ENCODE peak calls at places on chromosome 13, in six cellular contexts. N is lung; T is CD4-positive, alpha-beta T cell; J is body of pancreas; D is nephron progenitor cell; Q is AG04450. B is an unnamed sample.

GRCh38 chr13:73879346-73880020 is 254.7 kb downstream of the KLF12 start:
- DNase-seq in J (no peak), D (no peak), T (no peak), N (no peak), Q (no peak), B (no peak)

GRCh38 chr13:50580684-50581305 is 262.7 kb downstream of the DLEU7 start:
- DNase-seq in J (no peak), Q (peak; percentile 51), N (no peak), D (no peak), T (no peak), B (no peak)

GRCh38 chr13:96533408-96533807 is 443.5 kb downstream of the HS6ST3 start:
- DNase-seq in D (no peak), N (no peak), Q (no peak), T (no peak), J (no peak), B (no peak)

GRCh38 chr13:91922969-91923592 is 524.7 kb downstream of the GPC5 start:
- DNase-seq in T (no peak), N (no peak), Q (no peak), D (no peak), J (no peak), B (no peak)

GRCh38 chr13:89568276-89568675 is 1779.2 kb upstream of the MIR17HG start:
- DNase-seq in J (no peak), Q (no peak), N (no peak), D (no peak), T (no peak), B (no peak)

GRCh38 chr13:101649490-101650126 is 197.1 kb downstream of the ITGBL1 start:
- DNase-seq in Q (peak; percentile 3), N (no peak), D (no peak), J (no peak), T (no peak), B (no peak)

GRCh38 chr13:33744589-33745369 is 73.2 kb upstream of the RFC3 start:
- DNase-seq in N (peak; percentile 65), D (no peak), J (peak; percentile 72), Q (no peak), T (no peak), B (no peak)

GRCh38 chr13:48580185-48580803 is 47.4 kb upstream of the RCBTB2 start:
- DNase-seq in T (peak; percentile 70), D (peak; percentile 78), N (peak; percentile 66), Q (peak; percentile 11), J (peak; percentile 77), B (peak; percentile 26)

DNA sequence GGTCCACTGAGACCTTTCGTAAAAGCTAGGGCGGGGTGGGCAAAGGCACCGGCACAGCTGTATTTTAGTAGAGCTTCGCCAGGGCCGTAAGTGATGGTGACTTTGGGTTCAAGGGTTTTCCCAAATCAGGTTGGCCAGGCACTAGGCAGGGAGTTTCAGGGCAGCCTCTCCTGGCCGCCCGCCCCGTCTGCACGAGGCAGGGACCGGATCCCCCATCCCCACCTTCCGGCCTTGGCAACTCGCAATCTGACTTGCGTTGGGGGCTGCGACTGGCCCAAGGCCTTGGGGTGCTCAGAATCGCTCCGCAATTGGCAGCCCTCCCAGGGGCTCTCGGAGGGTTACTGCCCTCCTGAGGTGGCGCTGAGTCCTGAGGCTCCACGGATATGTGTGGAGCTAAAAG is 4.1 kb upstream of the ZIC5 start:
- DNase-seq in D (no peak), T (no peak), Q (no peak), N (no peak), J (no peak), B (no peak)
- TF ChIP-seq CTCF in D (no peak), T (no peak), Q (no peak), N (no peak), J (no peak), B (no peak)

DNA sequence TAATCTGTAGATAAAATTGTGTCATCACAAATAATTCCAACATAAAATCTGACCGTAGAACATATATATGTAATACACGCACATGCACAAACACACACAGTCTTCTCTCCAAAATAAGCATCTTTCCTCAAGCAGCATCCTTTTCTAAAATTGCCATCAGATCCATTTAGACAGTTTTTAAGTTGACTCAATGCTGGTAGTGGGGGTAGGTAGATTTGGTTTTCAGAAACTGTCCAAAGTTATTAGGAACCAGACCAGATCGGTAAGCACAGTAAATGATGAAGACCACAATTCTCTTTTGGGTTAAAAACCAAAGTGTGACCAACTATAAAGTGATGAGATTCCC is 64.6 kb downstream of the SERP2 start:
- DNase-seq in J (no peak), D (no peak), N (no peak), T (no peak), Q (no peak), B (no peak)
- TF ChIP-seq CTCF in J (no peak), D (no peak), N (no peak), T (peak; percentile 47), Q (no peak), B (no peak)

DNA sequence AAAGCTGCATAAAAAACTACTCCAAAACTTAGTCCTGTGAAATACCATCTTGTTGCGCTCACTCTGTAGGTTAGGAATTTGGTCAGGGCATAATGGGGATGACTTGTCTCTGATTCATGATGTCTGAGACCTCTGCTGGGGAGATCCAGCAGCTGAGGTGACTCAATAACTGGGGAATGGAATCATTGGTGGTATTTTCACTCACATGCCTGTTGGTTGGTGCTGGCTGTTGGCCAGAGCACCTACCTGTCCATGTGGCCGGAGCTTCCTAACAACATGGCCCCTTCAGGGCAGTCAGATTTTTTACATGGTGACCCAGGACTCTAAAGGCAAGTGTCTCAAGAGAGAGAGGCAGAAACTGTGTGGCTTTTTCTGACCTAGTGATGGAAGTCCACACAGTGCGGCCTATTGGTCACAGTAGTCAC is 7.4 kb upstream of the ESD start:
- DNase-seq in Q (peak; percentile 86), T (no peak), N (no peak), D (no peak), J (no peak), B (no peak)
- TF ChIP-seq CTCF in Q (no peak), T (no peak), N (no peak), D (no peak), J (no peak), B (no peak)

DNA sequence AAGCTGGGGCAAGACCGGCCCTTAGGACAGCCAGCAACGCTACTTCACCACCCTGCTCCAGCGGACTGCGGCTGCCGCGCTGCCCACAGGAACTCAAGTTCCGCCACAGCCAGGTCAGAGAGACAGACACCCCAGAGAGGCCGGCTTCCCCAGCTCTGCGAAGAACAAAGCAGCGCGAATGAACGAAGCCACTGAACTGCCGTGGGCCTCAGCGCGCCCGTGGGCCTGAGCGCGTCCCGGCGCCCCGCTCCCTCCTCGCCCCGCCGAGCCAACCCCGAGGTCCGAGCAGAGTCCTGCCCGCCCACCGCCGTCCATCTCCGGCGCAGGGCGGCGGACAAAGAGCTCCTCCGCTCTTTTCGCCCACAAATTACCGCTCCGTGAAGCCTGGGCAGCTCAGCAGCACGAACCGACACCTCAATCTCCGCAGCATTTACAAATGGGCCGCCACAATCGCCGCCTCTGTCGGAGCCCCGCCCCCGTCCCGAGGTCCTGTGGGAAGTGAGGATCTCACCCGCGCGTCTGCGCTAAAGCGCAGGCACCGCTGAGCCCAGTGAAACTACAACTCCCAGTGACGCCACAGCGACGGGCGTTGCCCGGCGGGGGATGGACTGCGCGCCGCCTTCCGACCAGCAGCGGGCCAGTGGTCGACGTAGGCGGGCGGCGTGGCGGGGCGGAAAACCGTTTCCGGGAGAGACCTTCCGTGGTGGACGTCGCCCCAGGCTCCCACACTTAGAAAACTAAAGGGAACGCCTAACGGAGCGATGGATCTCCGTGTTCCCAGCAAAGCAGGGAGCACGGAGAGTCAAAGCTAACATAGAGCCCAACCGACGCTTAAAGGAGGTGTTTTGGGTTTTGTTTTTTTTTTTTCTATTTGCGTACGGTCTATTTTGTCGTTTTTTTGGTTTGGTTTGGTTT is 158.7 kb downstream of the RNF17 start:
- DNase-seq in D (peak; percentile 94), Q (peak; percentile 93), T (peak; percentile 90), J (peak; percentile 95), N (peak; percentile 97), B (peak; percentile 81)
- TF ChIP-seq CTCF in D (no peak), Q (no peak), T (no peak), J (peak; percentile 46), N (no peak), B (no peak)

DNA sequence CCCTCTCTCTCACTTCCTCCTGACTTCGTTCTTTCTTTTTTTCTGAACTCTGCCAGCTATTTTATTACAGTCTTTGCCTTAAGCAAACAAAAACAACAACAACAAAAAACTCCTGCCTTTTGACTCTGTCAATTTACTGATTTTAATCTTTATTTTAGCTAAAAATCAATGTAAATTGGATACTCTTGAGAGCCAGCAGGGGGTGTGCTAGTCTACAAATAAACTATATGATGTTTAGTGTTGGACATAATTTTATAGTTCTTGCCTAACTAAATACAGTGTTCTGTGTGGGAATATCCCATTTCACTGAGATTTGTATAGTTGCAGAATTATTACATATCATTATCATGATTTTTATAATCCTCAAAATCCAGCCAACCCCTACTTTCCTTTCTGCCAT is 1199.9 kb upstream of the SPRY2 start:
- DNase-seq in N (no peak), T (no peak), J (no peak), Q (no peak), D (no peak), B (no peak)
- TF ChIP-seq CTCF in N (no peak), T (no peak), J (peak; percentile 55), Q (no peak), D (peak; percentile 42), B (peak; percentile 23)

DNA sequence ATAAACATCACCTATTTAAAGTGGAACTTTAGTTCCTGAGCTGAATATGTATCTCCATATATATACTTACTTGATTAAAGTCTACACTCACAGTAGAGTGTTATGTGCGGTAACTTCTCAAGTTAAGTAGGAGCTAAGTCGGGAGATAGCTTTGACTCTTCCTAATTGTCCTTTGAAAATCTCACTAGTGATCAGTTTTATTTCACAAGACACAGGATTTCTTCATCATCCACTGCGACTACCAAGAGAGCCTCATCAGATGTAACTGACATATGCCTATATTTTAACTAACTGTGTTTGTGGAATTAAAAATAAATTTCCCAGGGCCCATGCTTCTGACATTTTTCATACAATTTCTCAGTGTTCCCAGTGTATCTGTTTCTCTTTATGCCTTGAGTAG is 1664.0 kb downstream of the EFNB2 start:
- DNase-seq in Q (no peak), T (no peak), N (no peak), J (no peak), D (no peak), B (no peak)
- TF ChIP-seq CTCF in Q (no peak), T (no peak), N (no peak), J (no peak), D (no peak), B (no peak)

GRCh38 chr13:20775961-20776360 is 2.2 kb upstream of the EEF1AKMT1 start:
- DNase-seq in T (no peak), N (no peak), J (no peak), D (no peak), Q (no peak), B (no peak)
- TF ChIP-seq CTCF in T (no peak), N (no peak), J (no peak), D (no peak), Q (no peak), B (no peak)

DNA sequence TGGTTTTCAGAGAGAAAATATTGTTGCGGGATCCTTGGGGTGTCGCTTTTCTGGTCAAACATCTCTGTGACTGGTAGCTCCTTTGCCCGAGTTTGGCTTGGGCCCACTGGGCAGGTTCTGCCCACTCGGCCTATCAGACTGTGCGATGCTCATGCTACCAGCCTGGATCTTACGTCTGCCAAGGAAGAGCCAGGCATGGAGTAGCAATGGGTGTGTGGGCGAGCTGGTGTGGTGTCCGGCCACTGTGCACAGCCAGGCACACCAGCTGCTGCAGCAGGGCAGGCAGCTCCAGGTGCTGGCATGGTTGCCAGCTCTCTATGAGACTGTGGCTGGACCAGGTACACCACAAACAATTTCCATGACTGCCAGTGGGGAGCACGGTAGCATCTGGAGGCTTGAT is 1351.8 kb upstream of the PCDH20 start:
- DNase-seq in Q (no peak), N (no peak), D (no peak), J (no peak), T (no peak), B (no peak)
- TF ChIP-seq CTCF in Q (no peak), N (no peak), D (no peak), J (no peak), T (no peak), B (no peak)

B was measured in LNCaP clone FGC.